ENCODE peak calls at places on chromosomes 11 and 22, in seven cellular contexts. A is SK-N-SH, G is A549, L is IMR-90, F is GM12878, V is HepG2, K is H1. U is an unnamed sample.

GRCh38 chr11:132439711-132440300 is 1069.4 kb downstream of the NTM start:
- DNase-seq in A (no peak), G (no peak), L (no peak), F (no peak), V (no peak), K (no peak), U (no peak)

GRCh38 chr22:25488244-25489020 is 76.0 kb upstream of the GRK3 start:
- DNase-seq in A (peak; percentile 25), G (peak; percentile 71), L (peak; percentile 91), F (peak; percentile 26), V (peak; percentile 52), K (no peak), U (no peak)

GRCh38 chr11:47225552-47226137 is 10.9 kb downstream of the DDB2 start:
- DNase-seq in A (no peak), G (no peak), L (peak; percentile 64), F (peak; percentile 48), V (no peak), K (no peak), U (no peak)

GRCh38 chr22:40238425-40239344 is 61.0 kb downstream of the TNRC6B start:
- DNase-seq in A (no peak), G (peak; percentile 59), L (peak; percentile 74), F (no peak), V (no peak), K (no peak), U (no peak)

GRCh38 chr11:75350743-75351540 is 519 bp downstream of the ARRB1 start:
- DNase-seq in A (peak; percentile 67), G (no peak), L (peak; percentile 46), F (no peak), V (no peak), K (no peak), U (peak; percentile 62)

GRCh38 chr22:37021710-37022482 is 2.4 kb downstream of the MPST start:
- DNase-seq in A (peak; percentile 82), G (peak; percentile 55), L (peak; percentile 34), F (no peak), V (no peak), K (no peak), U (peak; percentile 57)

GRCh38 chr11:47161134-47161854 is 15.4 kb downstream of the ARFGAP2 start:
- DNase-seq in A (peak; percentile 91), G (peak; percentile 75), L (peak; percentile 69), F (no peak), V (peak; percentile 63), K (no peak), U (peak; percentile 82)

GRCh38 chr11:120574881-120575280 is 63.3 kb downstream of the GRIK4 start:
- DNase-seq in A (no peak), G (no peak), L (no peak), F (no peak), V (no peak), K (no peak), U (no peak)

GRCh38 chr22:46453006-46453828 is 84.2 kb downstream of the CELSR1 start:
- DNase-seq in A (no peak), G (no peak), L (no peak), F (no peak), V (peak; percentile 83), K (no peak), U (no peak)

GRCh38 chr11:127925430-127925829 is 661.9 kb downstream of the ETS1 start:
- DNase-seq in A (no peak), G (no peak), L (peak; percentile 48), F (no peak), V (no peak), K (no peak), U (no peak)

GRCh38 chr22:19291580-19292261 is at the start of gene CLTCL1:
- DNase-seq in A (peak; percentile 100), G (peak; percentile 70), L (peak; percentile 58), F (peak; percentile 21), V (peak; percentile 46), K (peak; percentile 13), U (peak; percentile 100)

GRCh38 chr11:37972691-37973090 is 1374.7 kb upstream of the RAG2 start:
- DNase-seq in A (no peak), G (no peak), L (no peak), F (no peak), V (no peak), K (no peak), U (no peak)

GRCh38 chr11:65274734-65275682 is 13.2 kb downstream of the POLA2 start:
- DNase-seq in A (peak; percentile 76), G (peak; percentile 85), L (peak; percentile 99), F (no peak), V (peak; percentile 89), K (peak; percentile 29), U (peak; percentile 92)

GRCh38 chr11:100682247-100682969 is 4.7 kb upstream of the ARHGAP42 start:
- DNase-seq in A (no peak), G (peak; percentile 45), L (peak; percentile 46), F (no peak), V (no peak), K (no peak), U (no peak)

DNA sequence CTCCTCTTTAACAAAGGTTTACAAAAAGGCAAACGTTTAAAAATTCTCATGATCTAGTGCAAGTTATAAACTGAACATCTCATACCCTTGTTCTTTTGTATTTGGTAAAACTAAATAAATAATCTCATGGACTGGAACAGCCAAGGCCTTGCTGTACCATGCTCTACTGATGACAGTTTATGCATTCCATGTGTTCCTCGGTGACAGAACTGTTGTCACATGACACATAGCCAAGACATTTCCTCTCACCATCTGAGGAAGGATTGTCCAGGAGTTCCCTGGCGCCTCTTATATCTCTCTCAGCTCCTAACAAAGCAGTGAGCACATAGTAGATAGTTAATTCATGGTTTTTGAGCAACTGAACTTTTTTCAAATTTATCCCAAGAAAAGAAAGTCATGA is 12.6 kb downstream of the CCDC83 start:
- DNase-seq in A (no peak), G (no peak), L (peak; percentile 57), F (no peak), V (no peak), K (no peak), U (no peak)
- TF ChIP-seq RFX5 in A (no peak), G (no peak), L (no peak), F (no peak), V (no peak), K (no peak), U (no peak)

DNA sequence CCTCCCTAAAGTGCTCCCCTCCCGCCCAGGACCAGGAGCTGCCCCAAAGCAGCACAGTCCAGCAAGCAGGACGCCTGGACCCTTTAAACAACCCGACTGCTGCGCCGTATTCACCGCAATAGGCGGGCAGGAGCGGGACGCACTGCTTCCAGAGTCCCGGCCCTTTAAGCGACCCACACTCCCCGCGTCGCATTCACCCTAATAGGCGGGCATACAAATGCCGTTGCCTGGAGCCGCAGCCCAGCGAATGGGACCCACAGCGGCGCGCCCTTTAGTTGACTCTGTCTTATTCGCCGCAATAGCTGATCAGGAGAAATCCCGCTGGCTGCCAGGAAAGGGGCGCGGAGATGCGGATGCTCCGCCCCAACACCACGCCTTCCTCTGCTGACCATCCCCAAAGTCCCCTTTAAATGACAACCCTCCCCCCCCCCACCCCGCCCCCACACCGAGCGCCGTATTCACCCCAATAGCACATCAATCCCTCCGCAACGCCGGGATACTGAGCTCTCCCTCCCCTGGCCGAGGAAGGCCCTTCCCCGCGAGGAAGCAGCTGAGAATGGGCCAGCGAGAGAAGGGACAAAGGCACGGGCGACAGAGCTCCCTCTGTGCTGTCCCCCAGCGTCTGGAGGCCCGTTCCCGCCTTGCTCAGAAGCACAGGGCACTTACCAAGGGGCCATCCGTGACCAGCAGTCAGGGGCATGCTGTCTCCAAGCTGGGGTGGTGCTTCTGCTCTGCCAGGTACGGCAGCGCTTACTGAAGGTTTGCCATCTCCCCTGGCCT is 4.7 kb downstream of the OSBPL5 start:
- DNase-seq in A (peak; percentile 86), G (no peak), L (peak; percentile 92), F (no peak), V (no peak), K (peak; percentile 87), U (no peak)
- TF ChIP-seq RFX5 in A (no peak), G (no peak), L (no peak), F (no peak), V (no peak), K (no peak), U (no peak)

GRCh38 chr11:122852071-122852831 is 14.0 kb downstream of the CRTAM start:
- DNase-seq in A (no peak), G (peak; percentile 9), L (peak; percentile 53), F (no peak), V (no peak), K (no peak), U (no peak)

GRCh38 chr11:122853261-122853660 is 15.0 kb downstream of the CRTAM start:
- DNase-seq in A (no peak), G (no peak), L (peak; percentile 25), F (no peak), V (no peak), K (no peak), U (no peak)

GRCh38 chr11:122851366-122852011 is 13.2 kb downstream of the CRTAM start:
- DNase-seq in A (no peak), G (no peak), L (no peak), F (no peak), V (no peak), K (no peak), U (no peak)

GRCh38 chr11:122847437-122847836 is 9.1 kb downstream of the CRTAM start:
- DNase-seq in A (no peak), G (no peak), L (no peak), F (no peak), V (no peak), K (no peak), U (no peak)

DNA sequence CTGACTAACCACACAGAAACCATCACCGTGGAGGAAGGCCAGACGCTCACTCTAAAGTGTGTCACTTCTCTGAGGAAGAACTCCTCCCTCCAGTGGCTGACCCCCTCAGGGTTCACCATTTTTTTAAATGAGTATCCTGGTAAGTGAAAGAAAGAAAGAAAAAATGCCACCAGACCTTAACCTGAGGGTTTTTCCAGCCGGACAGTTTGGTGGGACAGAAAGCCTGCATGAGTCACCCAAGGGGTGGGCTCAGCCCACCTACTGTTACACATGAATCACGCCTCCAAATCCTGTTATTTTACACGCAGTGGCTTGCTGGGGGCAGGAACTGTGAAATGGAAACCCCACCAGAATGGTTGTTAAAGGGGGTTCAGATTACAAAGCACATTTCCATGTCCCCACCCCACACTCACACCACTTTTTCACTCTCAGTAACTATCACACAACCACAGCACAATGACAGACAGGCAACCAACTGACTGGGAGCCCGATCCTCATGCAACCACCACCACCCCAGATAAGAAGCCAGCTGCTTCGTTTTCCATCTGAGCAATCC is 11.9 kb downstream of the CRTAM start:
- DNase-seq in A (no peak), G (no peak), L (peak; percentile 57), F (no peak), V (no peak), K (no peak), U (no peak)
- TF ChIP-seq RFX5 in A (no peak), G (no peak), L (no peak), F (no peak), V (no peak), K (no peak), U (no peak)

GRCh38 chr11:72823105-72823804 is 9.0 kb downstream of the ATG16L2 start:
- DNase-seq in A (no peak), G (no peak), L (no peak), F (no peak), V (no peak), K (no peak), U (no peak)

GRCh38 chr11:72820439-72821139 is 6.4 kb downstream of the ATG16L2 start:
- DNase-seq in A (no peak), G (no peak), L (no peak), F (no peak), V (no peak), K (no peak), U (no peak)

GRCh38 chr11:72818971-72819370 is 4.8 kb downstream of the ATG16L2 start:
- DNase-seq in A (no peak), G (no peak), L (peak; percentile 65), F (no peak), V (no peak), K (no peak), U (no peak)

GRCh38 chr11:72821920-72822799 is 7.9 kb downstream of the ATG16L2 start:
- DNase-seq in A (peak; percentile 98), G (peak; percentile 91), L (peak; percentile 84), F (peak; percentile 21), V (peak; percentile 54), K (peak; percentile 84), U (peak; percentile 95)

GRCh38 chr11:72821221-72821919 is 7.2 kb downstream of the ATG16L2 start:
- DNase-seq in A (no peak), G (no peak), L (no peak), F (no peak), V (no peak), K (no peak), U (no peak)
- TF ChIP-seq RFX5 in A (no peak), G (no peak), L (no peak), F (no peak), V (no peak), K (no peak), U (no peak)